ENCODE peak calls at places on chromosomes 1 and 21, in seven cellular contexts. One of them, this sample, is unnamed.

GRCh38 chr1:22612657-22613056 is 23.8 kb upstream of the C1QA start:
- DNase-seq in AG09319: no peak
- DNase-seq in left lung: no peak
- DNase-seq in cardiac muscle cell: no peak
- DNase-seq in epithelial cell of esophagus: no peak
- DNase-seq in lower leg skin: no peak
- DNase-seq in heart left ventricle: no peak
- DNase-seq in this sample: no peak

GRCh38 chr1:163528710-163529348 is 207.1 kb downstream of the NUF2 start:
- DNase-seq in AG09319: no peak
- DNase-seq in left lung: no peak
- DNase-seq in cardiac muscle cell: peak; percentile 46
- DNase-seq in epithelial cell of esophagus: peak; percentile 47
- DNase-seq in lower leg skin: no peak
- DNase-seq in heart left ventricle: no peak
- DNase-seq in this sample: no peak

GRCh38 chr21:26732442-26733221 is 112.6 kb downstream of the ADAMTS1 start:
- DNase-seq in AG09319: no peak
- DNase-seq in left lung: no peak
- DNase-seq in cardiac muscle cell: peak; percentile 58
- DNase-seq in epithelial cell of esophagus: peak; percentile 52
- DNase-seq in lower leg skin: no peak
- DNase-seq in heart left ventricle: peak; percentile 31
- DNase-seq in this sample: no peak

GRCh38 chr1:207605444-207606361 is 39.2 kb upstream of the CR1L start:
- DNase-seq in AG09319: no peak
- DNase-seq in left lung: no peak
- DNase-seq in cardiac muscle cell: no peak
- DNase-seq in epithelial cell of esophagus: no peak
- DNase-seq in lower leg skin: no peak
- DNase-seq in heart left ventricle: no peak
- DNase-seq in this sample: no peak

GRCh38 chr1:14844359-14844758 is 245.9 kb downstream of the KAZN start:
- DNase-seq in AG09319: no peak
- DNase-seq in left lung: no peak
- DNase-seq in cardiac muscle cell: no peak
- DNase-seq in epithelial cell of esophagus: no peak
- DNase-seq in lower leg skin: no peak
- DNase-seq in heart left ventricle: no peak
- DNase-seq in this sample: no peak

GRCh38 chr1:187264995-187265602 is 436.4 kb downstream of the PLA2G4A start:
- DNase-seq in AG09319: no peak
- DNase-seq in left lung: no peak
- DNase-seq in cardiac muscle cell: peak; percentile 68
- DNase-seq in epithelial cell of esophagus: peak; percentile 73
- DNase-seq in lower leg skin: no peak
- DNase-seq in heart left ventricle: no peak
- DNase-seq in this sample: no peak

GRCh38 chr1:25196830-25197229 is 35.5 kb downstream of the SYF2 start:
- DNase-seq in AG09319: no peak
- DNase-seq in left lung: no peak
- DNase-seq in cardiac muscle cell: no peak
- DNase-seq in epithelial cell of esophagus: no peak
- DNase-seq in lower leg skin: no peak
- DNase-seq in heart left ventricle: no peak
- DNase-seq in this sample: no peak

GRCh38 chr1:205546541-205546940 is 42.1 kb downstream of the CDK18 start:
- DNase-seq in AG09319: no peak
- DNase-seq in left lung: no peak
- DNase-seq in cardiac muscle cell: no peak
- DNase-seq in epithelial cell of esophagus: no peak
- DNase-seq in lower leg skin: peak; percentile 5
- DNase-seq in heart left ventricle: no peak
- DNase-seq in this sample: no peak

GRCh38 chr1:5099018-5099417 is 444.6 kb downstream of the AJAP1 start:
- DNase-seq in AG09319: no peak
- DNase-seq in left lung: no peak
- DNase-seq in cardiac muscle cell: no peak
- DNase-seq in epithelial cell of esophagus: no peak
- DNase-seq in lower leg skin: no peak
- DNase-seq in heart left ventricle: no peak
- DNase-seq in this sample: no peak

GRCh38 chr1:181855380-181855779 is 206.1 kb downstream of the ZNF648 start:
- DNase-seq in AG09319: no peak
- DNase-seq in left lung: no peak
- DNase-seq in cardiac muscle cell: no peak
- DNase-seq in epithelial cell of esophagus: no peak
- DNase-seq in lower leg skin: no peak
- DNase-seq in heart left ventricle: no peak
- DNase-seq in this sample: no peak

GRCh38 chr1:3135746-3136455 is 66.9 kb downstream of the PRDM16 start:
- DNase-seq in AG09319: no peak
- DNase-seq in left lung: no peak
- DNase-seq in cardiac muscle cell: no peak
- DNase-seq in epithelial cell of esophagus: no peak
- DNase-seq in lower leg skin: no peak
- DNase-seq in heart left ventricle: no peak
- DNase-seq in this sample: no peak

GRCh38 chr1:59404725-59405124 is 107.8 kb downstream of the FGGY start:
- DNase-seq in AG09319: no peak
- DNase-seq in left lung: no peak
- DNase-seq in cardiac muscle cell: no peak
- DNase-seq in epithelial cell of esophagus: no peak
- DNase-seq in lower leg skin: no peak
- DNase-seq in heart left ventricle: no peak
- DNase-seq in this sample: no peak

GRCh38 chr1:39272027-39272790 is 67.7 kb downstream of the MACF1 start:
- DNase-seq in AG09319: no peak
- DNase-seq in left lung: no peak
- DNase-seq in cardiac muscle cell: no peak
- DNase-seq in epithelial cell of esophagus: no peak
- DNase-seq in lower leg skin: no peak
- DNase-seq in heart left ventricle: no peak
- DNase-seq in this sample: no peak

GRCh38 chr1:230365723-230366307 is 60.3 kb downstream of the PGBD5 start:
- DNase-seq in AG09319: no peak
- DNase-seq in left lung: no peak
- DNase-seq in cardiac muscle cell: no peak
- DNase-seq in epithelial cell of esophagus: no peak
- DNase-seq in lower leg skin: no peak
- DNase-seq in heart left ventricle: no peak
- DNase-seq in this sample: no peak

GRCh38 chr1:232921416-232921815 is 29.0 kb upstream of the NTPCR start:
- DNase-seq in AG09319: no peak
- DNase-seq in left lung: no peak
- DNase-seq in cardiac muscle cell: no peak
- DNase-seq in epithelial cell of esophagus: no peak
- DNase-seq in lower leg skin: no peak
- DNase-seq in heart left ventricle: no peak
- DNase-seq in this sample: no peak

GRCh38 chr1:145849356-145850165 is 4.1 kb downstream of the NUDT17 start:
- DNase-seq in AG09319: no peak
- DNase-seq in left lung: peak; percentile 71
- DNase-seq in cardiac muscle cell: no peak
- DNase-seq in epithelial cell of esophagus: peak; percentile 26
- DNase-seq in lower leg skin: no peak
- DNase-seq in heart left ventricle: no peak
- DNase-seq in this sample: no peak

GRCh38 chr1:116302281-116302680 is 70.8 kb upstream of the ATP1A1 start:
- DNase-seq in AG09319: no peak
- DNase-seq in left lung: no peak
- DNase-seq in cardiac muscle cell: no peak
- DNase-seq in epithelial cell of esophagus: no peak
- DNase-seq in lower leg skin: no peak
- DNase-seq in heart left ventricle: no peak
- DNase-seq in this sample: no peak

GRCh38 chr1:116297495-116298212 is 75.4 kb upstream of the ATP1A1 start:
- DNase-seq in AG09319: no peak
- DNase-seq in left lung: no peak
- DNase-seq in cardiac muscle cell: no peak
- DNase-seq in epithelial cell of esophagus: no peak
- DNase-seq in lower leg skin: no peak
- DNase-seq in heart left ventricle: no peak
- DNase-seq in this sample: no peak

GRCh38 chr1:116299248-116299647 is 73.8 kb upstream of the ATP1A1 start:
- DNase-seq in AG09319: no peak
- DNase-seq in left lung: no peak
- DNase-seq in cardiac muscle cell: no peak
- DNase-seq in epithelial cell of esophagus: no peak
- DNase-seq in lower leg skin: no peak
- DNase-seq in heart left ventricle: no peak
- DNase-seq in this sample: no peak

GRCh38 chr1:116292929-116293725 is 79.9 kb upstream of the ATP1A1 start:
- DNase-seq in AG09319: no peak
- DNase-seq in left lung: no peak
- DNase-seq in cardiac muscle cell: no peak
- DNase-seq in epithelial cell of esophagus: no peak
- DNase-seq in lower leg skin: no peak
- DNase-seq in heart left ventricle: no peak
- DNase-seq in this sample: no peak

DNA sequence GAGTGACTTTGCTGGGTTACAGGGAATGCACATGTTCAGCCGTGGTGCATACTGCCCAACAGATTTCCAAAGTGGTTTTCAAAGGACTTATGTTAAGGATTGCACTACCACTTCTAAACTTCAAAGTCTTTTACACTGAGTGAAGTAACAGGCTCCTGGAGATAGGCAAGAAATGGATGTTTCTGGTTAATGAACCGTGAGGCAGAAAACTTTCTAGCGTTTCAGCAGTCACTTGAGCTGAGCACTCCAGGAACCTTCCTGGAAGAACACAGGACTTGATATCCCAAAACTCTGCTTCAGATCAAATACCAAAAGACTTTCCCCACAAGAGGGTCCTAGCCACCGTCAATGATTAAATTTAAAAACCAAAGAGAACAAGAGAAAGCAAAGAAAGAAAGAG is 74.3 kb upstream of the ATP1A1 start:
- DNase-seq in AG09319: no peak
- DNase-seq in left lung: no peak
- DNase-seq in cardiac muscle cell: no peak
- DNase-seq in epithelial cell of esophagus: no peak
- DNase-seq in lower leg skin: no peak
- DNase-seq in heart left ventricle: no peak
- DNase-seq in this sample: no peak
- TF ChIP-seq CTCF in AG09319: no peak
- TF ChIP-seq CTCF in left lung: no peak
- TF ChIP-seq CTCF in cardiac muscle cell: no peak
- TF ChIP-seq CTCF in epithelial cell of esophagus: no peak
- TF ChIP-seq CTCF in lower leg skin: no peak
- TF ChIP-seq CTCF in heart left ventricle: no peak
- TF ChIP-seq CTCF in this sample: no peak

DNA sequence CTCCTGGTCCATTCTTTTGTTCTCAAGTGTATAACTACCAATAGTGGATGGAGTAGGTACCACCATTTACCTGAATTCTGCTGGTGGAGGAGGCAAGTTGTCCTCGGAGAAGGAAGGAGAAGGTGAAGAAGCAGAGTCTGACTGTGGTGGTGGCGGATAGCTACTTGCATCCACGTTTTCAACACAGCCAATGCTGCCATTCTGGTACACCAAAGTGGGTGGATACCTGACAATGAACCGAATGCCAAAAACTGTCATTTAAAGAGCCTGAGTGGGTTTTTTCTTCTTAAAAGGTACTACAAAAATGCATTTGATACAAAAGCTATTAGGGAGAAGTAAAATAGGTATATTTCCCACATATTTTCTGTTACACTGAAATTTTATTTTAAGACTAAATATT is 20.1 kb downstream of the GPR3 start:
- DNase-seq in AG09319: no peak
- DNase-seq in left lung: no peak
- DNase-seq in cardiac muscle cell: no peak
- DNase-seq in epithelial cell of esophagus: no peak
- DNase-seq in lower leg skin: no peak
- DNase-seq in heart left ventricle: no peak
- DNase-seq in this sample: no peak
- TF ChIP-seq CTCF in AG09319: no peak
- TF ChIP-seq CTCF in left lung: no peak
- TF ChIP-seq CTCF in cardiac muscle cell: no peak
- TF ChIP-seq CTCF in epithelial cell of esophagus: no peak
- TF ChIP-seq CTCF in lower leg skin: no peak
- TF ChIP-seq CTCF in heart left ventricle: no peak
- TF ChIP-seq CTCF in this sample: no peak

DNA sequence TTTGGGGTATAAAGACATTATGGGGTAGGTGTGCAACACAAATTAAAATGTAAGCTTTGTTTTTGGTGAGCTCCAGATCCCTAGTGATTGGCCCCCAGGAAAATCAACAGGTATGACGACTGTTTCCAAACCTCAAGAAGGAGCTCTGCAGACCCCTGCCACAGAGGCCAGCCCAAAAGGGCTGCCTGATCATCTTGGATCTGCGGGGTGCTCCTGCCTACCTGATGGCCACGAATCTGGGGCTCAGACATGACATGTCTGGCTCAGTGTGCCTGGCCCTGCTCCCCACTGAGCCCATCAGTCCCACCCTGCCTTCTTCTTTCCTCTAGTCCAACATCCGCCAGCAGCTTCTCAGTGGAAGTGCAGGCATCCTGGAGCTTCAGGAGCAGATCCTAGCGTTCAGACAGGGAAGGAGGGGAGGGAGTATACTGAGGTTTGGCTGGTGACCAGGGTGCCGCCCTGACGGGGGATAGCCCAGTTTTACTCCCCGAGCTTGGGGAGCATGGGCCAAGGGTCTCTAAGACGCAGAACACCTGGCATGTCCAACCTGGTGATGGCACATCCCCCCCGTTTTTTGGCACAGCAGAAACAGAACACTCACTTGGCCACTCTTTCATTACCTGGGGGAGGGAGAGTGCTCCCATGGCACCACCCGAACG is 31.8 kb downstream of the ZNF496 start:
- DNase-seq in AG09319: no peak
- DNase-seq in left lung: no peak
- DNase-seq in cardiac muscle cell: no peak
- DNase-seq in epithelial cell of esophagus: no peak
- DNase-seq in lower leg skin: no peak
- DNase-seq in heart left ventricle: no peak
- DNase-seq in this sample: no peak
- TF ChIP-seq CTCF in AG09319: no peak
- TF ChIP-seq CTCF in left lung: no peak
- TF ChIP-seq CTCF in cardiac muscle cell: no peak
- TF ChIP-seq CTCF in epithelial cell of esophagus: no peak
- TF ChIP-seq CTCF in lower leg skin: no peak
- TF ChIP-seq CTCF in heart left ventricle: no peak
- TF ChIP-seq CTCF in this sample: no peak

DNA sequence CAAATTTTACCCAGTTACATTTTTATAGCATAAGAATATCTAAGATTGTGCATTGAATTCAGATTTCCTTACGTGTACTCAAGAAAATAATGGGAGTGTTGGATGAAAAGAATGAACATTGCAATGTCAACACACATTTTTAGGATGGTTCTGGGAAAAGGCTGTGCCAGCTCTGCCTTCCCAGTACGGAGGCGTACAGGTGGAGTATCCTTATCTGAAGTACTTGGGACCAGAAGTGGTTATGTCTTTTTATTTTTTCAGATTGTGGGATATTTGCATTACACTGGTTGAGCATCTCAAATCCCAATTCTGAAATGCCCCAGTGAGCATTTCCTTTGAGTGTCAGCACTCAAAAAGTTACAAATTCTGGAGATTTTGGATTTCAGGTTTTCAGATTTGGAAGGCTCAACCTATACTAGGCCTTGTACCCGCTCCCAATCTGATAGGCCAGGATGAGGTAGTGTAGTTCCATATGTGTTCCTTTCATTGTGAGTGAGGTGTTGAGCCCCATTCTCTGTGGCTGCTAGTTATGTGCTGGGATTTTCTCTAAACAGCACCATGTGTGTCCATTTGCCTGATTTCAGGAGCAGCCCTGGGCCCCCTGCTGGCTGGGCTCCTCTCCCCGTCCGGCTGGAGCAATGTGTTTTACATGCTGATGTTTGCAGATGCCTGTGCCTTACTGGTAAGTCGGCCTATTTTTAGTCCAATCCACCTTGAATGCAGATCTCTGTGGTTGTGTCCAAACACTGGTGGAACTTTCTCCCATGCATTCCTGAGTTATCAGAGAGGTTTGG is 60.8 kb downstream of the SLC37A1 start:
- DNase-seq in AG09319: no peak
- DNase-seq in left lung: peak; percentile 57
- DNase-seq in cardiac muscle cell: peak; percentile 32
- DNase-seq in epithelial cell of esophagus: no peak
- DNase-seq in lower leg skin: peak; percentile 45
- DNase-seq in heart left ventricle: peak; percentile 24
- DNase-seq in this sample: no peak
- TF ChIP-seq CTCF in AG09319: peak; percentile 50
- TF ChIP-seq CTCF in left lung: no peak
- TF ChIP-seq CTCF in cardiac muscle cell: peak; percentile 60
- TF ChIP-seq CTCF in epithelial cell of esophagus: peak; percentile 17
- TF ChIP-seq CTCF in lower leg skin: no peak
- TF ChIP-seq CTCF in heart left ventricle: no peak
- TF ChIP-seq CTCF in this sample: no peak